ENCODE peak calls at places on chromosomes 13 and 19, in five cellular contexts. W, J, Z, S and E are unnamed samples.

GRCh38 chr13:76822691-76823267 is 63.4 kb downstream of the KCTD12 start:
- DNase-seq in W (no peak), J (no peak), Z (no peak), S (no peak), E (peak)

GRCh38 chr19:18450934-18451836 is 13.3 kb upstream of the ISYNA1 start:
- DNase-seq in W (peak), J (peak), Z (peak), S (peak), E (no peak)

GRCh38 chr13:59823495-59823894 is 340.2 kb downstream of the DIAPH3 start:
- DNase-seq in W (no peak), J (no peak), Z (peak), S (no peak), E (no peak)

GRCh38 chr13:35343417-35343816 is 133.1 kb downstream of the MAB21L1 start:
- DNase-seq in W (no peak), J (peak), Z (no peak), S (no peak), E (no peak)

GRCh38 chr19:1395194-1396018 is 5.9 kb downstream of the GAMT start:
- DNase-seq in W (peak), J (no peak), Z (no peak), S (no peak), E (no peak)

GRCh38 chr19:18859676-18860301 is 28.0 kb downstream of the UPF1 start:
- DNase-seq in W (no peak), J (no peak), Z (no peak), S (no peak), E (no peak)

GRCh38 chr13:51590966-51591627 is 6.8 kb downstream of the WDFY2 start:
- DNase-seq in W (no peak), J (no peak), Z (peak), S (no peak), E (peak)

GRCh38 chr13:80312012-80312704 is 28.8 kb downstream of the SPRY2 start:
- DNase-seq in W (no peak), J (no peak), Z (no peak), S (no peak), E (no peak)

GRCh38 chr19:13118424-13119193 is 545 bp downstream of the NACC1 start:
- DNase-seq in W (peak), J (no peak), Z (no peak), S (peak), E (peak)

GRCh38 chr19:8371011-8371804 is 7.3 kb downstream of the ANGPTL4 start:
- DNase-seq in W (peak), J (no peak), Z (no peak), S (no peak), E (no peak)

GRCh38 chr13:33193428-33193974 is 92.1 kb downstream of the STARD13 start:
- DNase-seq in W (no peak), J (no peak), Z (no peak), S (no peak), E (no peak)

GRCh38 chr19:2848625-2849024 is 7.3 kb downstream of the ZNF555 start:
- DNase-seq in W (no peak), J (no peak), Z (no peak), S (no peak), E (no peak)

GRCh38 chr13:43196750-43197149 is 173.4 kb downstream of the DNAJC15 start:
- DNase-seq in W (no peak), J (no peak), Z (no peak), S (no peak), E (no peak)

GRCh38 chr13:25768726-25769270 is 283.0 kb downstream of the SHISA2 start:
- DNase-seq in W (no peak), J (no peak), Z (no peak), S (no peak), E (no peak)

GRCh38 chr19:54160182-54160811 is 776 bp upstream of the LENG1 start:
- DNase-seq in W (no peak), J (no peak), Z (no peak), S (no peak), E (peak)

GRCh38 chr13:29573190-29573589 is 22.3 kb downstream of the SLC7A1 start:
- DNase-seq in W (no peak), J (no peak), Z (no peak), S (no peak), E (peak)

GRCh38 chr19:475360-475759 is 14.5 kb upstream of the SHC2 start:
- DNase-seq in W (no peak), J (no peak), Z (no peak), S (no peak), E (no peak)

GRCh38 chr13:89514534-89515312 is 1832.8 kb upstream of the MIR17HG start:
- DNase-seq in W (peak), J (no peak), Z (peak), S (no peak), E (no peak)

GRCh38 chr13:44355643-44356042 is 18.0 kb upstream of the SERP2 start:
- DNase-seq in W (no peak), J (no peak), Z (no peak), S (no peak), E (no peak)

GRCh38 chr19:41616785-41617621 is 9.9 kb downstream of the CEACAM4 start:
- DNase-seq in W (no peak), J (no peak), Z (peak), S (no peak), E (no peak)

GRCh38 chr19:38149597-38149996 is 74.4 kb downstream of the DPF1 start:
- DNase-seq in W (no peak), J (no peak), Z (no peak), S (no peak), E (no peak)

GRCh38 chr19:925087-925911 is 536 bp upstream of the ARID3A start:
- DNase-seq in W (peak), J (peak), Z (peak), S (peak), E (peak)

GRCh38 chr19:32615569-32615968 is 34.6 kb downstream of the PDCD5 start:
- DNase-seq in W (no peak), J (no peak), Z (no peak), S (no peak), E (no peak)

GRCh38 chr19:48568345-48568886 is 16.4 kb downstream of the SULT2B1 start:
- DNase-seq in W (peak), J (peak), Z (peak), S (no peak), E (no peak)

GRCh38 chr19:54178581-54179261 is 5.8 kb upstream of the TMC4 start:
- DNase-seq in W (no peak), J (no peak), Z (no peak), S (no peak), E (peak)

GRCh38 chr13:35164324-35164932 is 222.4 kb downstream of the NBEA start:
- DNase-seq in W (no peak), J (no peak), Z (no peak), S (no peak), E (peak)

GRCh38 chr13:33691980-33692379 is 126.0 kb upstream of the RFC3 start:
- DNase-seq in W (no peak), J (no peak), Z (no peak), S (no peak), E (no peak)

GRCh38 chr19:533485-534058 is 2.0 kb downstream of the CDC34 start:
- DNase-seq in W (peak), J (no peak), Z (no peak), S (no peak), E (no peak)

GRCh38 chr19:2661615-2662014 is 40.9 kb downstream of the GNG7 start:
- DNase-seq in W (no peak), J (no peak), Z (peak), S (peak), E (no peak)